ENCODE peak calls at places on chromosomes 12 and 14, in six cellular contexts. R is endothelial cell of umbilical vein, B is A549, J is K562, Y is HepG2, T is GM12878. W is an unnamed sample.

GRCh38 chr12:39892146-39892545 is 213.7 kb downstream of the SLC2A13 start:
- DNase-seq in B (no peak), T (no peak), J (no peak), R (no peak), Y (no peak), W (peak; percentile 60)

GRCh38 chr14:94312481-94313246 is 10.5 kb downstream of the SERPINA6 start:
- DNase-seq in B (no peak), T (no peak), J (no peak), R (no peak), Y (no peak), W (no peak)

GRCh38 chr14:104283197-104284106 is 145.1 kb downstream of the KIF26A start:
- DNase-seq in T (no peak), R (no peak), B (no peak), Y (no peak), J (no peak), W (no peak)

GRCh38 chr12:132253698-132254480 is 75.5 kb downstream of the GALNT9 start:
- DNase-seq in Y (no peak), J (no peak), B (no peak), T (no peak), R (no peak), W (no peak)

GRCh38 chr14:44778562-44778961 is 183.2 kb downstream of the KLHL28 start:
- DNase-seq in Y (no peak), R (no peak), J (no peak), T (no peak), B (no peak), W (no peak)

GRCh38 chr12:45729233-45730115 is at the start of gene ARID2:
- DNase-seq in R (peak; percentile 62), B (peak; percentile 80), Y (peak; percentile 14), T (no peak), J (peak; percentile 46), W (peak; percentile 86)

GRCh38 chr12:96210376-96211055 is 16.3 kb downstream of the ELK3 start:
- DNase-seq in B (no peak), J (no peak), R (peak; percentile 50), Y (no peak), T (no peak), W (no peak)

GRCh38 chr14:100446572-100446971 is 123.4 kb downstream of the SLC25A47 start:
- DNase-seq in B (peak; percentile 18), T (no peak), J (peak; percentile 75), Y (no peak), R (no peak), W (no peak)

GRCh38 chr12:105369014-105369413 is 38.5 kb downstream of the C12orf75 start:
- DNase-seq in T (no peak), Y (no peak), B (no peak), J (no peak), R (no peak), W (peak; percentile 68)

GRCh38 chr12:124506145-124506831 is 61.1 kb downstream of the NCOR2 start:
- DNase-seq in T (no peak), Y (no peak), B (no peak), J (peak; percentile 38), R (peak; percentile 75), W (peak; percentile 94)

GRCh38 chr12:6963741-6964446 is 6.6 kb downstream of the PHB2 start:
- DNase-seq in Y (no peak), B (no peak), T (no peak), R (no peak), J (no peak), W (no peak)

GRCh38 chr12:111386891-111387290 is 18.0 kb upstream of the PHETA1 start:
- DNase-seq in T (no peak), B (no peak), J (no peak), Y (no peak), R (peak; percentile 20), W (no peak)

GRCh38 chr14:100802766-100803693 is 22.9 kb upstream of the MEG3 start:
- DNase-seq in T (no peak), R (no peak), B (no peak), J (no peak), Y (no peak), W (no peak)

GRCh38 chr12:71752887-71753286 is 1.8 kb upstream of the RAB21 start:
- DNase-seq in R (no peak), B (no peak), J (peak; percentile 52), T (no peak), Y (no peak), W (no peak)

GRCh38 chr14:94971750-94972149 is 185.6 kb downstream of the DICER1 start:
- DNase-seq in Y (no peak), T (no peak), J (no peak), B (no peak), R (no peak), W (no peak)

GRCh38 chr12:2268478-2269286 is 215.9 kb downstream of the CACNA1C start:
- DNase-seq in B (no peak), R (no peak), T (no peak), J (no peak), Y (no peak), W (no peak)

GRCh38 chr12:70121562-70121961 is 121.7 kb upstream of the CNOT2 start:
- DNase-seq in Y (no peak), R (no peak), J (no peak), B (no peak), T (no peak), W (no peak)

GRCh38 chr12:93127582-93128331 is 198.7 kb upstream of the EEA1 start:
- DNase-seq in B (peak; percentile 15), R (no peak), J (peak; percentile 27), T (no peak), Y (peak; percentile 98), W (peak; percentile 98)

GRCh38 chr14:50830044-50830931 is 674 bp downstream of the NIN start:
- DNase-seq in Y (peak; percentile 22), B (peak; percentile 24), R (peak; percentile 52), J (peak; percentile 60), T (peak; percentile 27), W (peak; percentile 85)

GRCh38 chr14:80213602-80214001 is 2.3 kb upstream of the DIO2 start:
- DNase-seq in B (peak; percentile 86), J (no peak), T (no peak), R (peak; percentile 39), Y (peak; percentile 47), W (peak; percentile 68)

GRCh38 chr14:76376878-76377523 is 1.1 kb downstream of the ESRRB start:
- DNase-seq in T (no peak), J (no peak), Y (no peak), B (no peak), R (no peak), W (no peak)

GRCh38 chr12:65699251-65699650 is 125.0 kb upstream of the HMGA2 start:
- DNase-seq in J (no peak), T (no peak), Y (no peak), R (peak; percentile 43), B (peak; percentile 39), W (peak; percentile 66)

GRCh38 chr14:76762617-76763361 is 1.5 kb downstream of the VASH1 start:
- DNase-seq in B (no peak), J (no peak), T (no peak), R (no peak), Y (no peak), W (no peak)

GRCh38 chr14:30355431-30355913 is 203.5 kb upstream of the G2E3 start:
- DNase-seq in J (no peak), R (no peak), B (no peak), T (peak; percentile 71), Y (peak; percentile 84), W (no peak)

GRCh38 chr12:4807116-4807783 is 87.0 kb downstream of the GALNT8 start:
- DNase-seq in B (no peak), Y (no peak), J (no peak), T (no peak), R (no peak), W (no peak)

GRCh38 chr12:19440019-19440858 is 947 bp downstream of the AEBP2 start:
- DNase-seq in T (no peak), Y (peak; percentile 30), R (peak; percentile 69), B (peak; percentile 64), J (peak; percentile 38), W (peak; percentile 90)
- TF ChIP-seq POLR2A in T (peak; percentile 2), Y (peak; percentile 26), R (peak; percentile 47), B (no peak), J (no peak), W (no peak)

GRCh38 chr14:64734990-64735389 is 30.8 kb downstream of the PLEKHG3 start:
- DNase-seq in R (no peak), J (no peak), B (no peak), T (no peak), Y (no peak), W (no peak)
- TF ChIP-seq MYC in R (no peak), J (no peak), B (no peak), T (no peak), Y (no peak), W (no peak)

DNA sequence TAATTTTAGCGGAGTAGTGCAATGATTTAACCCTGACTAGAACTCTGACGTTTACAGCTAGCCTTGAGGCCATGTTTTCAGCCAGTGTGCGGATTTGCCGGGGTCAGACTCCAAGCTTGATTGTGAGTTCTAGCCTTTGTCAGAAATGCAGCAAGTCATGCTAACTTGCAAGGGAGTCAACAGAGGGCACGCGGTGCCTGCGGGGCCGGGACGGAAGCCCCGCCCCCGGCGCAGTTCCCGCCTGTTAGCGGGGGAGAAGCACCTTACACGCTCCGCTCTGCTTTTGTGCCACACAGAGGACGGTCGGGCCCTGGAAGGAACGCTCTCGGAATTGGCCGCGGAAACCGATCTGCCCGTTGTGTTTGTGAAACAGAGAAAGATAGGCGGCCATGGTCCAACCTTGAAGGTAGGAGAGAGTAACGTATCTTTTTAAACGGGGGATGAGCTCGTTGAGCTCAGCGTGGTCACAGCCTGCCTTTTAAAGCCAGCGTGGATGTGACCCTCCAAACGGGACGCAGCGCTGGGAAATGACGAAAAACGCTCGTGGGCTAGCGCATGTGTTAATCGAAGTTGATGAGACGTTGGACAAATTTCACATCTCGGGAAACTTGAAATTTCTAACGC is 14.8 kb upstream of the EID3 start:
- DNase-seq in Y (peak; percentile 93), B (peak; percentile 95), T (peak; percentile 65), R (peak; percentile 90), J (peak; percentile 87), W (peak; percentile 99)
- TF ChIP-seq CTCF in Y (peak; percentile 51), B (no peak), T (peak; percentile 33), R (no peak), J (peak; percentile 34), W (no peak)

GRCh38 chr12:81261508-81262207 is 183.8 kb downstream of the ACSS3 start:
- DNase-seq in J (no peak), T (no peak), B (no peak), Y (no peak), R (no peak), W (peak; percentile 3)

GRCh38 chr12:81255947-81256346 is 178.1 kb downstream of the ACSS3 start:
- DNase-seq in J (no peak), T (no peak), Y (no peak), R (no peak), B (no peak), W (no peak)

GRCh38 chr12:81255456-81255855 is 177.6 kb downstream of the ACSS3 start:
- DNase-seq in J (no peak), R (no peak), T (no peak), B (no peak), Y (no peak), W (no peak)

GRCh38 chr12:81259360-81259759 is 181.5 kb downstream of the ACSS3 start:
- DNase-seq in R (no peak), Y (no peak), T (no peak), J (no peak), B (no peak), W (no peak)

DNA sequence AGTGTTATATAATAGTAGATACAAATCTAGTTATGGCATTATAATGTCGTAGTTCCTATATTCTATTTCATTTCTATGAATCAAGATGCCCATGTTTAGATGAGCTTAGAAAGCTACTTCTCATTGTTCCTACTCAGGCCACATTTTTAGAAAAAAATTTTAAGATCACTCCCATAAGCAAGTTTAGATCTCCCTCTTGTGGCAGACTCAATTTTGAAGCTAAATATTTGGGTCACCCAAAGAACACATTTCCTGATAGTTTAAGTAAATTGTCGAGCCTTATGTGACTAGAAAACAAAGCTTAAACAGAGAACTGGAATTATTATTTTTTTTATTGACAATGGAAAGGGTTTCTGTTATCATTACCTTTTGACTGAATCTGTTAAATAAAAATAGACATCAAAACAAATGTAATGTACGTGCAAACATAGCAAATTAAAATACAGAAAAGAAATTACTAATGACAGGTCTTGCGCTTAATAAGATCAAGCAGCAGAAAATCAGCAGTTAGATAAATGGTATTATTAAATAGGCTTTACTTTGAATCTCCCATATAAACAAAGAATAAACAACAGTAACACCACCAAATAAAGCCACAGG is 180.2 kb downstream of the ACSS3 start:
- DNase-seq in T (no peak), Y (peak; percentile 34), R (peak; percentile 66), J (no peak), B (peak; percentile 51), W (peak; percentile 50)
- TF ChIP-seq POLR2A in T (no peak), Y (no peak), R (no peak), J (no peak), B (no peak), W (no peak)